ENCODE peak calls at places on chromosomes 7 and 10, in ten cellular contexts. I, Q, P, X, W, J, C, U, T and S are unnamed samples.

GRCh38 chr7:29565982-29566746 is 2.5 kb downstream of the PRR15 start:
- ATAC-seq in U (peak; percentile 37), Q (no peak), X (no peak), P (peak; percentile 32), C (no peak), W (no peak), J (no peak), T (peak; percentile 29), I (peak; percentile 30), S (no peak)

GRCh38 chr7:74032191-74032490 is 4.2 kb downstream of the ELN start:
- ATAC-seq in C (peak; percentile 26), T (peak; percentile 11), Q (no peak), I (no peak), U (peak; percentile 55), P (no peak), W (no peak), X (no peak), J (peak; percentile 17), S (no peak)

GRCh38 chr10:89342219-89342966 is 14.6 kb downstream of the IFIT3 start:
- ATAC-seq in J (no peak), I (no peak), T (peak; percentile 56), Q (no peak), X (no peak), P (no peak), U (peak; percentile 43), W (no peak), C (peak; percentile 93), S (no peak)

GRCh38 chr10:130427216-130427722 is 291.1 kb downstream of the GLRX3 start:
- ATAC-seq in I (no peak), Q (no peak), P (no peak), W (no peak), J (no peak), C (no peak), U (no peak), X (no peak), T (no peak), S (no peak)

GRCh38 chr10:60200012-60200681 is 189.5 kb downstream of the ANK3 start:
- ATAC-seq in T (no peak), C (no peak), J (peak; percentile 7), X (no peak), U (no peak), P (no peak), Q (no peak), W (no peak), I (no peak), S (no peak)

GRCh38 chr10:69558559-69558958 is 14.7 kb downstream of the NEUROG3 start:
- ATAC-seq in C (no peak), P (peak; percentile 90), U (no peak), Q (peak; percentile 85), T (no peak), X (peak; percentile 66), J (no peak), I (peak; percentile 99), W (peak; percentile 27), S (peak; percentile 32)

GRCh38 chr7:118352854-118353453 is 128.4 kb downstream of the ANKRD7 start:
- ATAC-seq in W (no peak), P (no peak), X (no peak), C (peak; percentile 64), I (no peak), T (no peak), U (no peak), J (no peak), Q (no peak), S (no peak)

GRCh38 chr7:106080307-106080987 is 31.7 kb downstream of the SYPL1 start:
- ATAC-seq in P (no peak), J (peak; percentile 84), I (no peak), U (no peak), T (no peak), X (no peak), Q (no peak), W (no peak), C (no peak), S (no peak)

GRCh38 chr10:113007343-113007771 is 57.3 kb downstream of the TCF7L2 start:
- ATAC-seq in X (peak; percentile 98), Q (peak; percentile 94), P (peak; percentile 95), W (peak; percentile 90), T (no peak), U (no peak), C (no peak), I (peak; percentile 57), J (no peak), S (no peak)

GRCh38 chr7:130008941-130009847 is 42.0 kb downstream of the ZC3HC1 start:
- ATAC-seq in X (no peak), J (no peak), P (no peak), C (peak; percentile 1), I (no peak), Q (no peak), T (peak; percentile 42), W (no peak), U (no peak), S (no peak)

GRCh38 chr7:19747740-19748339 is 25.6 kb downstream of the TMEM196 start:
- ATAC-seq in P (no peak), Q (no peak), I (no peak), T (no peak), C (peak; percentile 82), J (no peak), X (no peak), W (no peak), U (peak; percentile 46), S (no peak)

GRCh38 chr10:69897417-69897816 is 95.7 kb downstream of the COL13A1 start:
- ATAC-seq in J (no peak), X (no peak), P (no peak), T (no peak), U (no peak), C (no peak), Q (no peak), I (no peak), W (no peak), S (no peak)

GRCh38 chr10:27446091-27446918 is 57.8 kb upstream of the RAB18 start:
- ATAC-seq in X (peak; percentile 72), Q (peak; percentile 65), U (peak; percentile 56), P (peak; percentile 62), C (peak; percentile 73), J (no peak), I (peak; percentile 55), T (peak; percentile 50), W (peak; percentile 43), S (no peak)

GRCh38 chr7:98287486-98287959 is 6.0 kb downstream of the BRI3 start:
- ATAC-seq in I (no peak), U (no peak), J (no peak), P (peak; percentile 8), C (peak; percentile 4), W (no peak), X (no peak), Q (no peak), T (no peak), S (peak; percentile 34)

GRCh38 chr10:96238889-96239624 is 32.3 kb downstream of the BLNK start:
- ATAC-seq in U (no peak), J (no peak), Q (no peak), T (no peak), C (no peak), X (no peak), P (no peak), I (no peak), W (no peak), S (peak; percentile 63)

GRCh38 chr7:29243777-29244655 is 49.4 kb downstream of the CHN2 start:
- ATAC-seq in W (peak; percentile 97), P (peak; percentile 99), Q (peak; percentile 69), X (peak; percentile 90), I (peak; percentile 85), U (no peak), T (no peak), J (no peak), C (peak; percentile 84), S (peak; percentile 93)

GRCh38 chr7:30998180-30998579 is 34.4 kb downstream of the GHRHR start:
- ATAC-seq in X (no peak), I (no peak), U (no peak), C (no peak), J (peak; percentile 42), T (no peak), P (no peak), Q (no peak), W (no peak), S (no peak)

GRCh38 chr10:15253951-15254807 is 85.7 kb upstream of the NMT2 start:
- ATAC-seq in U (no peak), I (no peak), C (no peak), W (peak; percentile 67), X (peak; percentile 65), Q (peak; percentile 62), T (no peak), P (peak; percentile 50), J (no peak), S (no peak)

GRCh38 chr7:34727464-34727995 is 69.5 kb downstream of the NPSR1 start:
- ATAC-seq in C (no peak), U (no peak), Q (no peak), P (no peak), T (no peak), W (no peak), I (no peak), X (no peak), J (no peak), S (no peak)

GRCh38 chr7:98238076-98238475 is 14.0 kb downstream of the TECPR1 start:
- ATAC-seq in U (no peak), W (no peak), C (no peak), I (no peak), P (no peak), Q (no peak), T (no peak), J (no peak), X (no peak), S (no peak)

GRCh38 chr7:30224511-30225031 is 59.8 kb upstream of the ZNRF2 start:
- ATAC-seq in X (peak; percentile 28), J (peak; percentile 39), C (no peak), I (no peak), T (no peak), Q (no peak), U (peak; percentile 84), P (no peak), W (no peak), S (no peak)

GRCh38 chr7:75993689-75994387 is 557 bp downstream of the TMEM120A start:
- ATAC-seq in P (peak; percentile 31), Q (peak; percentile 28), W (peak; percentile 34), T (peak; percentile 64), X (peak; percentile 5), U (peak; percentile 78), C (peak; percentile 71), I (peak; percentile 6), J (peak; percentile 56), S (peak; percentile 44)

GRCh38 chr10:73865459-73866442 is 8.6 kb downstream of the CAMK2G start:
- ATAC-seq in U (peak; percentile 74), C (no peak), I (peak; percentile 86), P (peak; percentile 86), Q (peak; percentile 87), W (peak; percentile 64), J (peak; percentile 17), T (peak; percentile 42), X (peak; percentile 87), S (peak; percentile 97)

GRCh38 chr7:128168667-128169210 is 72.3 kb upstream of the LEP start:
- ATAC-seq in C (peak; percentile 15), I (peak; percentile 41), Q (no peak), P (no peak), U (no peak), T (no peak), X (no peak), J (no peak), W (no peak), S (no peak)

GRCh38 chr10:49157229-49157628 is 23.4 kb upstream of the FAM170B start:
- ATAC-seq in X (no peak), J (no peak), C (no peak), P (peak; percentile 52), W (no peak), T (no peak), I (peak; percentile 87), U (no peak), Q (no peak), S (no peak)

GRCh38 chr7:28165221-28165807 is 15.3 kb downstream of the JAZF1 start:
- ATAC-seq in I (no peak), T (no peak), C (no peak), P (no peak), J (no peak), X (no peak), Q (no peak), U (no peak), W (no peak), S (peak; percentile 78)

GRCh38 chr10:46074547-46074946 is 28.5 kb upstream of the MSMB start:
- ATAC-seq in P (no peak), J (no peak), I (peak; percentile 45), Q (no peak), U (no peak), C (no peak), T (no peak), X (no peak), W (no peak), S (no peak)